ENCODE peak calls at places on chromosome 21, in four cellular contexts. One of them, this sample, is unnamed.
A peak's percentile ranks its signal among the peaks of the same experiment; 100 is the strongest.

GRCh38 chr21:43866233-43866632 is 1.2 kb downstream of the AGPAT3 start:
- DNase-seq in T-cell: no peak
- DNase-seq in OCI-M1: peak; percentile 79
- DNase-seq in ovary: peak; percentile 60
- DNase-seq in this sample: no peak

GRCh38 chr21:14675774-14676530 is 129.8 kb upstream of the SAMSN1 start:
- DNase-seq in T-cell: peak; percentile 5
- DNase-seq in OCI-M1: peak; percentile 85
- DNase-seq in ovary: no peak
- DNase-seq in this sample: peak; percentile 4

GRCh38 chr21:46368533-46369285 is 44.8 kb downstream of the PCNT start:
- DNase-seq in T-cell: no peak
- DNase-seq in OCI-M1: peak; percentile 75
- DNase-seq in ovary: no peak
- DNase-seq in this sample: no peak

GRCh38 chr21:41360072-41360821 is 1.6 kb upstream of the MX2 start:
- DNase-seq in T-cell: no peak
- DNase-seq in OCI-M1: peak; percentile 14
- DNase-seq in ovary: no peak
- DNase-seq in this sample: no peak

GRCh38 chr21:27649323-27649722 is 682.4 kb upstream of the ADAMTS5 start:
- DNase-seq in T-cell: no peak
- DNase-seq in OCI-M1: no peak
- DNase-seq in ovary: no peak
- DNase-seq in this sample: no peak

GRCh38 chr21:46024983-46025860 is 43.7 kb downstream of the COL6A1 start:
- DNase-seq in T-cell: no peak
- DNase-seq in OCI-M1: no peak
- DNase-seq in ovary: no peak
- DNase-seq in this sample: no peak

GRCh38 chr21:46128983-46129571 is 26.3 kb downstream of the FTCD start:
- DNase-seq in T-cell: no peak
- DNase-seq in OCI-M1: no peak
- DNase-seq in ovary: peak; percentile 53
- DNase-seq in this sample: no peak

GRCh38 chr21:45834026-45834715 is 147.4 kb upstream of the COL6A1 start:
- DNase-seq in T-cell: no peak
- DNase-seq in OCI-M1: no peak
- DNase-seq in ovary: no peak
- DNase-seq in this sample: no peak

GRCh38 chr21:43703068-43703880 is 15.7 kb upstream of the PDXK start:
- DNase-seq in T-cell: no peak
- DNase-seq in OCI-M1: no peak
- DNase-seq in ovary: no peak
- DNase-seq in this sample: no peak

GRCh38 chr21:40386981-40387380 is 460.0 kb downstream of the DSCAM start:
- DNase-seq in T-cell: no peak
- DNase-seq in OCI-M1: no peak
- DNase-seq in ovary: no peak
- DNase-seq in this sample: no peak

GRCh38 chr21:36485476-36485875 is 5.6 kb upstream of the CLDN14 start:
- DNase-seq in T-cell: no peak
- DNase-seq in OCI-M1: no peak
- DNase-seq in ovary: no peak
- DNase-seq in this sample: no peak

GRCh38 chr21:46002841-46003574 is 21.4 kb downstream of the COL6A1 start:
- DNase-seq in T-cell: no peak
- DNase-seq in OCI-M1: no peak
- DNase-seq in ovary: peak; percentile 45
- DNase-seq in this sample: no peak

GRCh38 chr21:40169971-40170370 is 302.7 kb downstream of the PCP4 start:
- DNase-seq in T-cell: no peak
- DNase-seq in OCI-M1: no peak
- DNase-seq in ovary: no peak
- DNase-seq in this sample: no peak

GRCh38 chr21:35637431-35637830 is 422.9 kb downstream of the SETD4 start:
- DNase-seq in T-cell: no peak
- DNase-seq in OCI-M1: no peak
- DNase-seq in ovary: no peak
- DNase-seq in this sample: no peak

GRCh38 chr21:43571976-43572375 is 87.3 kb downstream of the HSF2BP start:
- DNase-seq in T-cell: no peak
- DNase-seq in OCI-M1: no peak
- DNase-seq in ovary: no peak
- DNase-seq in this sample: no peak

GRCh38 chr21:34524671-34525601 is 12.9 kb upstream of the KCNE1 start:
- DNase-seq in T-cell: no peak
- DNase-seq in OCI-M1: no peak
- DNase-seq in ovary: no peak
- DNase-seq in this sample: no peak

GRCh38 chr21:42648606-42649005 is 4.8 kb upstream of the PDE9A start:
- DNase-seq in T-cell: no peak
- DNase-seq in OCI-M1: no peak
- DNase-seq in ovary: no peak
- DNase-seq in this sample: no peak

GRCh38 chr21:37266515-37267221 is 466 bp downstream of the VPS26C start:
- DNase-seq in T-cell: no peak
- DNase-seq in OCI-M1: peak; percentile 81
- DNase-seq in ovary: peak; percentile 73
- DNase-seq in this sample: peak; percentile 64

GRCh38 chr21:34942911-34943310 is 106.2 kb downstream of the RUNX1 start:
- DNase-seq in T-cell: no peak
- DNase-seq in OCI-M1: no peak
- DNase-seq in ovary: no peak
- DNase-seq in this sample: no peak

GRCh38 chr21:41779659-41780058 is 12.8 kb upstream of the RIPK4 start:
- DNase-seq in T-cell: no peak
- DNase-seq in OCI-M1: no peak
- DNase-seq in ovary: no peak
- DNase-seq in this sample: no peak

GRCh38 chr21:43782741-43783700 is 6.4 kb upstream of the RRP1 start:
- DNase-seq in T-cell: no peak
- DNase-seq in OCI-M1: no peak
- DNase-seq in ovary: no peak
- DNase-seq in this sample: no peak

GRCh38 chr21:14864211-14865021 is 200.4 kb downstream of the NRIP1 start:
- DNase-seq in T-cell: no peak
- DNase-seq in OCI-M1: peak; percentile 66
- DNase-seq in ovary: peak; percentile 70
- DNase-seq in this sample: no peak

GRCh38 chr21:33133912-33134311 is 64.0 kb downstream of the OLIG1 start:
- DNase-seq in T-cell: no peak
- DNase-seq in OCI-M1: no peak
- DNase-seq in ovary: no peak
- DNase-seq in this sample: no peak

GRCh38 chr21:23131177-23131576 is 2133.0 kb downstream of the NCAM2 start:
- DNase-seq in T-cell: no peak
- DNase-seq in OCI-M1: peak; percentile 27
- DNase-seq in ovary: no peak
- DNase-seq in this sample: no peak

This sample was measured in T follicular helper cell.